ENCODE peak calls at places on chromosomes 16 and 17, in four cellular contexts. S is stimulated activated naive CD8-positive, alpha-beta T cell treated with anti-CD3 and anti-CD28 coated beads, Interleukin-15, amount 100 ng/mL, for 72 hours; I is NCI-H1930; L is stomach. A is an unnamed sample.

GRCh38 chr16:65895486-65895885 is 471.0 kb upstream of the CDH5 start:
- DNase-seq in L (no peak), S (no peak), I (no peak), A (no peak)

GRCh38 chr16:89921699-89922476 is 1.3 kb upstream of the TUBB3 start:
- DNase-seq in S (peak; percentile 36), I (no peak), L (peak; percentile 58), A (peak; percentile 73)

GRCh38 chr17:4806770-4807533 is at the start of gene PLD2:
- DNase-seq in L (peak; percentile 91), S (peak; percentile 86), I (peak; percentile 74), A (peak; percentile 84)

GRCh38 chr17:76477576-76477975 is 10.2 kb downstream of the AANAT start:
- DNase-seq in L (no peak), I (no peak), S (no peak), A (no peak)

GRCh38 chr16:89842471-89843408 is 14.5 kb downstream of the SPIRE2 start:
- DNase-seq in S (no peak), I (no peak), L (no peak), A (no peak)

GRCh38 chr17:77281904-77282367 is 141.2 kb downstream of the SEC14L1 start:
- DNase-seq in I (no peak), L (peak; percentile 65), S (no peak), A (no peak)

GRCh38 chr17:59328534-59329095 is 2.8 kb upstream of the YPEL2 start:
- DNase-seq in I (no peak), L (no peak), S (no peak), A (no peak)

GRCh38 chr16:89596957-89597644 is 16.3 kb upstream of the DPEP1 start:
- DNase-seq in S (no peak), I (no peak), L (no peak), A (no peak)

GRCh38 chr17:4986951-4987766 is at the start of gene CAMTA2:
- DNase-seq in L (peak; percentile 91), S (peak; percentile 82), I (peak; percentile 88), A (peak; percentile 92)

GRCh38 chr16:884232-884631 is 83.7 kb upstream of the GNG13 start:
- DNase-seq in S (no peak), I (no peak), L (no peak), A (no peak)

GRCh38 chr16:617855-618254 is 12.9 kb upstream of the WFIKKN1 start:
- DNase-seq in L (no peak), S (no peak), I (no peak), A (no peak)

GRCh38 chr17:79930077-79930785 is 91.0 kb upstream of the CBX4 start:
- DNase-seq in I (no peak), L (no peak), S (no peak), A (no peak)

GRCh38 chr17:2892305-2892971 is 96.2 kb downstream of the RAP1GAP2 start:
- DNase-seq in S (no peak), I (no peak), L (peak; percentile 74), A (no peak)

GRCh38 chr17:6040473-6040872 is 29.7 kb upstream of the WSCD1 start:
- DNase-seq in I (no peak), S (no peak), L (no peak), A (no peak)

GRCh38 chr17:38338053-38338452 is 5.7 kb downstream of the GPR179 start:
- DNase-seq in S (no peak), L (no peak), I (no peak), A (no peak)

GRCh38 chr16:17439580-17439979 is 31.2 kb downstream of the XYLT1 start:
- DNase-seq in I (no peak), L (no peak), S (no peak), A (no peak)

GRCh38 chr16:31333686-31334649 is 21.0 kb upstream of the ITGAX start:
- DNase-seq in I (peak; percentile 21), L (no peak), S (peak; percentile 40), A (no peak)

GRCh38 chr17:17032131-17032692 is 10.0 kb upstream of the MPRIP start:
- DNase-seq in I (no peak), S (no peak), L (peak; percentile 84), A (no peak)

A was measured in lung.